ENCODE peak calls at places on chromosomes 13 and 19, in eight cellular contexts. L, D, Z, F, R, U, I and A are unnamed samples.

GRCh38 chr19:40663712-40664692 is 26.4 kb downstream of the NUMBL start:
- DNase-seq in L (peak; percentile 28), D (no peak), Z (no peak), F (no peak), R (peak; percentile 9), U (no peak), I (no peak), A (no peak)

GRCh38 chr13:56755181-56755580 is 385.5 kb upstream of the PRR20A start:
- DNase-seq in L (no peak), D (no peak), Z (no peak), F (no peak), R (no peak), U (no peak), I (no peak), A (no peak)

GRCh38 chr19:19551862-19552192 is 13.8 kb downstream of the CILP2 start:
- DNase-seq in L (no peak), D (no peak), Z (no peak), F (no peak), R (no peak), U (no peak), I (no peak), A (no peak)

GRCh38 chr19:37654525-37654832 is 786 bp downstream of the ZFP30 start:
- DNase-seq in L (no peak), D (peak; percentile 71), Z (no peak), F (no peak), R (no peak), U (peak; percentile 11), I (peak; percentile 27), A (no peak)

GRCh38 chr13:109785141-109785891 is 1.1 kb downstream of the IRS2 start:
- DNase-seq in L (peak; percentile 67), D (peak; percentile 59), Z (peak; percentile 55), F (no peak), R (peak; percentile 51), U (no peak), I (peak; percentile 50), A (peak; percentile 60)

GRCh38 chr13:51823351-51823750 is 19.4 kb upstream of the DHRS12 start:
- DNase-seq in L (no peak), D (no peak), Z (no peak), F (no peak), R (no peak), U (no peak), I (no peak), A (no peak)

GRCh38 chr19:43789029-43789428 is 8.3 kb upstream of the KCNN4 start:
- DNase-seq in L (peak; percentile 26), D (no peak), Z (no peak), F (no peak), R (no peak), U (no peak), I (no peak), A (no peak)

GRCh38 chr19:57803594-57804325 is 11.0 kb downstream of the ZNF552 start:
- DNase-seq in L (peak; percentile 26), D (no peak), Z (no peak), F (no peak), R (no peak), U (no peak), I (no peak), A (peak; percentile 42)

GRCh38 chr13:50991624-50992610 is 82.3 kb downstream of the RNASEH2B start:
- DNase-seq in L (peak; percentile 14), D (peak; percentile 10), Z (no peak), F (no peak), R (no peak), U (no peak), I (no peak), A (peak; percentile 43)

GRCh38 chr13:32314968-32315254 is 252 bp downstream of the ZAR1L start:
- DNase-seq in L (peak; percentile 69), D (peak; percentile 20), Z (no peak), F (no peak), R (peak; percentile 48), U (peak; percentile 34), I (peak; percentile 69), A (no peak)

GRCh38 chr19:7191946-7192691 is 102.1 kb downstream of the INSR start:
- DNase-seq in L (peak; percentile 52), D (no peak), Z (no peak), F (no peak), R (peak; percentile 29), U (no peak), I (no peak), A (peak; percentile 57)

GRCh38 chr13:107043016-107043957 is 475.4 kb upstream of the ARGLU1 start:
- DNase-seq in L (no peak), D (no peak), Z (no peak), F (no peak), R (no peak), U (no peak), I (no peak), A (no peak)

GRCh38 chr13:37226966-37227365 is 121.5 kb upstream of the CSNK1A1L start:
- DNase-seq in L (no peak), D (no peak), Z (no peak), F (no peak), R (no peak), U (no peak), I (no peak), A (no peak)

GRCh38 chr13:41443969-41444368 is 13.4 kb upstream of the RGCC start:
- DNase-seq in L (no peak), D (no peak), Z (no peak), F (no peak), R (no peak), U (no peak), I (no peak), A (no peak)

GRCh38 chr13:27826379-27827353 is 34.4 kb downstream of the GSX1 start:
- DNase-seq in L (peak; percentile 80), D (peak; percentile 82), Z (peak; percentile 74), F (peak; percentile 47), R (peak; percentile 78), U (peak; percentile 84), I (peak; percentile 80), A (peak; percentile 79)

GRCh38 chr19:19032420-19033175 is 719 bp downstream of the SUGP2 start:
- DNase-seq in L (peak; percentile 93), D (peak; percentile 89), Z (peak; percentile 79), F (peak; percentile 75), R (peak; percentile 85), U (peak; percentile 86), I (peak; percentile 71), A (peak; percentile 73)

GRCh38 chr19:33171916-33172359 is 22.2 kb upstream of the LRP3 start:
- DNase-seq in L (no peak), D (no peak), Z (no peak), F (no peak), R (no peak), U (no peak), I (no peak), A (no peak)

GRCh38 chr19:1116726-1117581 is 13.2 kb downstream of the GPX4 start:
- DNase-seq in L (no peak), D (no peak), Z (no peak), F (no peak), R (no peak), U (no peak), I (no peak), A (no peak)

GRCh38 chr13:63501702-63502101 is 2086.1 kb upstream of the PCDH20 start:
- DNase-seq in L (no peak), D (no peak), Z (no peak), F (no peak), R (no peak), U (no peak), I (no peak), A (no peak)

GRCh38 chr19:40219721-40220276 is 1.6 kb upstream of the TTC9B start:
- DNase-seq in L (no peak), D (peak; percentile 71), Z (no peak), F (no peak), R (no peak), U (peak; percentile 35), I (no peak), A (no peak)

GRCh38 chr13:75495938-75496337 is 14.0 kb upstream of the TBC1D4 start:
- DNase-seq in L (no peak), D (no peak), Z (no peak), F (peak; percentile 43), R (no peak), U (no peak), I (no peak), A (no peak)

GRCh38 chr19:7681336-7682174 is 922 bp downstream of the TRAPPC5 start:
- DNase-seq in L (peak; percentile 94), D (no peak), Z (peak; percentile 67), F (peak; percentile 44), R (peak; percentile 84), U (peak; percentile 82), I (peak; percentile 42), A (peak; percentile 72)

GRCh38 chr13:37427843-37428494 is 170.6 kb downstream of the POSTN start:
- DNase-seq in L (no peak), D (no peak), Z (no peak), F (no peak), R (no peak), U (no peak), I (no peak), A (no peak)